ENCODE peak calls at places on chromosomes 12 and 14, in eight cellular contexts. R is non-pigmented ciliary epithelial cell; N is SW 1271; B is lower lobe of right lung; K is AG20443; T is stimulated activated CD4-positive, alpha-beta T cell treated with anti-CD3 and anti-CD28 coated beads, Interleukin-4, amount 100 ng/mL, for 48 hours; H is NCI-H1436; U is stimulated activated CD8-positive, alpha-beta memory T cell treated with anti-CD3 and anti-CD28 coated beads, Interleukin-12 subunit alpha, Interleukin-12 subunit beta, amount 100 ng/mL, for 1 hour. O is an unnamed sample.

GRCh38 chr14:100532154-100532915 is 54.9 kb downstream of the BEGAIN start:
- DNase-seq in R (no peak), N (no peak), B (peak; percentile 15), K (no peak), T (no peak), H (no peak), U (no peak), O (no peak)

GRCh38 chr12:10453144-10453543 is at the start of gene KLRC1:
- DNase-seq in R (no peak), N (no peak), B (no peak), K (no peak), T (no peak), H (no peak), U (no peak), O (no peak)

GRCh38 chr12:122870867-122871664 is 24.9 kb downstream of the VPS37B start:
- DNase-seq in R (no peak), N (no peak), B (peak; percentile 54), K (peak; percentile 58), T (no peak), H (no peak), U (no peak), O (no peak)

GRCh38 chr14:103847439-103847953 is at the start of gene PPP1R13B:
- DNase-seq in R (peak; percentile 15), N (no peak), B (peak; percentile 94), K (peak; percentile 99), T (peak; percentile 94), H (peak; percentile 90), U (peak; percentile 84), O (peak; percentile 41)

GRCh38 chr14:95044463-95045254 is 112.7 kb downstream of the DICER1 start:
- DNase-seq in R (no peak), N (no peak), B (no peak), K (no peak), T (no peak), H (no peak), U (no peak), O (no peak)

GRCh38 chr12:106783515-106783914 is 9.0 kb downstream of the RIC8B start:
- DNase-seq in R (no peak), N (no peak), B (no peak), K (no peak), T (no peak), H (no peak), U (no peak), O (no peak)

GRCh38 chr12:110679201-110679600 is 9.7 kb downstream of the HVCN1 start:
- DNase-seq in R (no peak), N (no peak), B (no peak), K (no peak), T (no peak), H (no peak), U (no peak), O (no peak)

GRCh38 chr12:93978553-93978952 is 169.8 kb upstream of the PLXNC1 start:
- DNase-seq in R (peak; percentile 53), N (no peak), B (no peak), K (peak; percentile 82), T (no peak), H (no peak), U (no peak), O (no peak)

GRCh38 chr12:110582286-110583136 is 607 bp downstream of the PPTC7 start:
- DNase-seq in R (no peak), N (no peak), B (peak; percentile 85), K (peak; percentile 63), T (peak; percentile 74), H (no peak), U (peak; percentile 70), O (no peak)

GRCh38 chr12:53333289-53333688 is 2.9 kb downstream of the SP7 start:
- DNase-seq in R (no peak), N (no peak), B (no peak), K (no peak), T (no peak), H (no peak), U (no peak), O (no peak)

GRCh38 chr12:26566670-26567069 is 266.3 kb downstream of the ITPR2 start:
- DNase-seq in R (peak; percentile 1), N (no peak), B (no peak), K (peak; percentile 53), T (no peak), H (no peak), U (no peak), O (no peak)

GRCh38 chr14:90419200-90419599 is 22.4 kb downstream of the CALM1 start:
- DNase-seq in R (peak; percentile 80), N (peak; percentile 80), B (no peak), K (peak; percentile 83), T (no peak), H (no peak), U (no peak), O (peak; percentile 98)

GRCh38 chr14:68677476-68677875 is 115.4 kb downstream of the ZFP36L1 start:
- DNase-seq in R (no peak), N (no peak), B (no peak), K (no peak), T (no peak), H (no peak), U (no peak), O (no peak)

GRCh38 chr12:88953029-88953586 is 372.8 kb upstream of the KITLG start:
- DNase-seq in R (no peak), N (no peak), B (no peak), K (no peak), T (no peak), H (no peak), U (no peak), O (no peak)

O was measured in pulmonary artery endothelial cell.